ENCODE peak calls at places on chromosomes 16 and 17, in six cellular contexts. S is lung, Q is MCF 10A, O is NCI-H345, Z is activated gamma-delta T cell treated with Interleukin-2 at 50 U/mL for 16 hours, H is EL. N is an unnamed sample.

GRCh38 chr17:21199311-21199710 is 14.7 kb downstream of the TMEM11 start:
- DNase-seq in S (no peak), O (no peak), Z (no peak), H (peak), Q (no peak), N (peak)

GRCh38 chr16:67248401-67249177 is at the start of gene SLC9A5:
- DNase-seq in S (no peak), Z (no peak), H (peak), O (peak), Q (no peak), N (peak)

GRCh38 chr17:9520649-9521435 is 54.8 kb downstream of the STX8 start:
- DNase-seq in H (no peak), O (no peak), S (no peak), Z (no peak), Q (no peak), N (no peak)

GRCh38 chr17:76532072-76532651 is 5.3 kb downstream of the CYGB start:
- DNase-seq in Z (no peak), H (no peak), O (no peak), S (no peak), Q (peak), N (peak)

GRCh38 chr16:50204426-50205108 is 51.5 kb downstream of the TENT4B start:
- DNase-seq in O (no peak), S (no peak), Q (peak), H (peak), Z (no peak), N (peak)

GRCh38 chr17:39244016-39244599 is 18.4 kb upstream of the STAC2 start:
- DNase-seq in Z (no peak), H (no peak), O (no peak), S (no peak), Q (no peak), N (no peak)

GRCh38 chr16:47779201-47780016 is 318.3 kb downstream of the PHKB start:
- DNase-seq in S (no peak), O (no peak), Q (peak), H (peak), Z (no peak), N (peak)

GRCh38 chr16:85716680-85717038 is 27.9 kb upstream of the GINS2 start:
- DNase-seq in H (no peak), Z (no peak), O (peak), Q (no peak), S (no peak), N (no peak)

GRCh38 chr16:68382296-68382718 is 66.0 kb downstream of the SMPD3 start:
- DNase-seq in Q (no peak), H (no peak), O (no peak), Z (no peak), S (no peak), N (no peak)

GRCh38 chr16:30874244-30874820 is 19.5 kb downstream of the BCL7C start:
- DNase-seq in S (no peak), O (no peak), H (no peak), Z (no peak), Q (no peak), N (no peak)

GRCh38 chr17:75641343-75641742 is 8.1 kb downstream of the SMIM5 start:
- DNase-seq in O (no peak), S (no peak), Z (no peak), Q (no peak), H (no peak), N (no peak)

GRCh38 chr16:84950906-84951305 is 60.4 kb downstream of the ZDHHC7 start:
- DNase-seq in S (no peak), O (no peak), Q (peak), Z (no peak), H (no peak), N (peak)

GRCh38 chr17:835263-835662 is 53.1 kb downstream of the MRM3 start:
- DNase-seq in H (peak), Q (no peak), O (no peak), S (no peak), Z (no peak), N (peak)

GRCh38 chr17:69327060-69327831 is at the start of gene ABCA5:
- DNase-seq in H (peak), Q (peak), Z (peak), S (peak), O (peak), N (peak)

GRCh38 chr17:55607736-55608341 is 96.6 kb upstream of the SMIM36 start:
- DNase-seq in Q (peak), H (peak), O (peak), S (peak), Z (no peak), N (peak)

GRCh38 chr17:1486802-1487695 is 5.4 kb downstream of the MYO1C start:
- DNase-seq in S (peak), H (peak), Q (no peak), O (peak), Z (peak), N (peak)

GRCh38 chr16:24853830-24854229 is 8.1 kb downstream of the SLC5A11 start:
- DNase-seq in O (peak), H (peak), Q (peak), Z (no peak), S (no peak), N (peak)

GRCh38 chr17:77145635-77146632 is 5.2 kb downstream of the SEC14L1 start:
- DNase-seq in S (peak), Q (no peak), H (peak), Z (no peak), O (no peak), N (peak)

GRCh38 chr16:25258856-25259179 is 1.2 kb upstream of the ZKSCAN2 start:
- DNase-seq in S (no peak), O (no peak), H (no peak), Z (no peak), Q (no peak), N (no peak)

GRCh38 chr17:49977463-49978389 is 8.7 kb downstream of the DLX4 start:
- DNase-seq in Z (no peak), Q (no peak), O (no peak), H (no peak), S (no peak), N (no peak)

GRCh38 chr16:22915003-22915402 is 101.0 kb downstream of the HS3ST2 start:
- DNase-seq in S (no peak), Z (no peak), H (no peak), Q (peak), O (no peak), N (no peak)